ENCODE peak calls at places on chromosomes 2 and 18, in eight cellular contexts. S, M, N, G, O, U, Z and Q are unnamed samples.

GRCh38 chr2:202870431-202871160 is 970 bp downstream of the ICA1L start:
- DNase-seq in Z (peak; percentile 78), G (peak; percentile 73), S (peak; percentile 61), O (peak; percentile 64), N (peak; percentile 78), U (peak; percentile 83), M (peak; percentile 65), Q (peak; percentile 53)

GRCh38 chr18:10038268-10038667 is 124.5 kb downstream of the VAPA start:
- DNase-seq in G (peak; percentile 41), U (no peak), M (no peak), O (no peak), Z (no peak), N (peak; percentile 9), S (no peak), Q (no peak)

GRCh38 chr18:10142496-10143160 is 228.8 kb downstream of the VAPA start:
- DNase-seq in S (no peak), N (no peak), Z (no peak), O (peak; percentile 33), M (no peak), G (peak; percentile 72), U (no peak), Q (no peak)

GRCh38 chr18:5543854-5544389 is at the start of gene EPB41L3:
- DNase-seq in M (peak; percentile 61), O (no peak), G (peak; percentile 68), N (no peak), S (no peak), Z (peak; percentile 84), U (peak; percentile 84), Q (no peak)

GRCh38 chr2:18085593-18085992 is 207.1 kb downstream of the KCNS3 start:
- DNase-seq in N (no peak), O (no peak), Z (no peak), M (no peak), G (no peak), U (no peak), S (no peak), Q (no peak)

GRCh38 chr2:97736608-97737330 is 23.4 kb downstream of the ZAP70 start:
- DNase-seq in U (no peak), O (no peak), N (no peak), G (no peak), M (no peak), S (no peak), Z (peak; percentile 72), Q (no peak)

GRCh38 chr2:237195396-237196119 is 109.9 kb downstream of the COPS8 start:
- DNase-seq in U (peak; percentile 85), Z (no peak), N (no peak), O (no peak), S (peak; percentile 4), G (no peak), M (no peak), Q (no peak)

GRCh38 chr2:226431301-226431955 is 368.2 kb downstream of the IRS1 start:
- DNase-seq in N (no peak), U (no peak), S (no peak), G (no peak), O (no peak), Z (no peak), M (no peak), Q (no peak)

GRCh38 chr18:5543036-5543671 is 643 bp downstream of the EPB41L3 start:
- DNase-seq in S (no peak), N (no peak), O (no peak), G (no peak), U (peak; percentile 74), Z (peak; percentile 78), M (peak; percentile 69), Q (no peak)

GRCh38 chr2:81266106-81266505 is 961.6 kb upstream of the LRRTM1 start:
- DNase-seq in M (peak; percentile 45), S (no peak), O (no peak), G (no peak), Z (no peak), N (no peak), U (no peak), Q (no peak)
- TF ChIP-seq CTCF in M (peak; percentile 3), S (no peak), O (no peak), G (no peak), Z (no peak), N (no peak), U (no peak), Q (no peak)

GRCh38 chr18:27004056-27004829 is 138.7 kb upstream of the AQP4 start:
- DNase-seq in N (peak; percentile 25), S (no peak), M (no peak), O (peak; percentile 1), Z (no peak), U (no peak), G (no peak), Q (no peak)
- TF ChIP-seq CTCF in N (peak; percentile 38), S (peak; percentile 15), M (peak; percentile 41), O (peak; percentile 29), Z (no peak), U (peak; percentile 34), G (no peak), Q (no peak)

GRCh38 chr2:162795312-162795711 is 43.3 kb downstream of the KCNH7 start:
- DNase-seq in S (no peak), U (no peak), Z (no peak), O (no peak), M (no peak), G (no peak), N (peak; percentile 21), Q (no peak)
- TF ChIP-seq CTCF in S (no peak), U (no peak), Z (no peak), O (peak; percentile 33), M (no peak), G (no peak), N (peak; percentile 30), Q (no peak)

GRCh38 chr2:223901854-223902253 is 43.3 kb downstream of the WDFY1 start:
- DNase-seq in G (no peak), Z (no peak), S (no peak), O (no peak), N (no peak), M (no peak), U (no peak), Q (no peak)
- TF ChIP-seq CTCF in G (no peak), Z (no peak), S (no peak), O (no peak), N (no peak), M (no peak), U (no peak), Q (no peak)

GRCh38 chr2:240018071-240018750 is 6.9 kb downstream of the NDUFA10 start:
- DNase-seq in M (no peak), Z (no peak), U (no peak), O (no peak), G (no peak), N (no peak), S (no peak), Q (no peak)

GRCh38 chr2:240014327-240014726 is 10.8 kb downstream of the NDUFA10 start:
- DNase-seq in M (no peak), N (no peak), O (no peak), U (no peak), G (no peak), S (no peak), Z (no peak), Q (no peak)

GRCh38 chr2:240013343-240013742 is 11.8 kb downstream of the NDUFA10 start:
- DNase-seq in S (no peak), N (no peak), M (no peak), U (no peak), Z (no peak), O (no peak), G (no peak), Q (no peak)
- TF ChIP-seq CTCF in S (no peak), N (peak; percentile 11), M (peak; percentile 41), U (no peak), Z (peak; percentile 16), O (peak; percentile 38), G (no peak), Q (no peak)

DNA sequence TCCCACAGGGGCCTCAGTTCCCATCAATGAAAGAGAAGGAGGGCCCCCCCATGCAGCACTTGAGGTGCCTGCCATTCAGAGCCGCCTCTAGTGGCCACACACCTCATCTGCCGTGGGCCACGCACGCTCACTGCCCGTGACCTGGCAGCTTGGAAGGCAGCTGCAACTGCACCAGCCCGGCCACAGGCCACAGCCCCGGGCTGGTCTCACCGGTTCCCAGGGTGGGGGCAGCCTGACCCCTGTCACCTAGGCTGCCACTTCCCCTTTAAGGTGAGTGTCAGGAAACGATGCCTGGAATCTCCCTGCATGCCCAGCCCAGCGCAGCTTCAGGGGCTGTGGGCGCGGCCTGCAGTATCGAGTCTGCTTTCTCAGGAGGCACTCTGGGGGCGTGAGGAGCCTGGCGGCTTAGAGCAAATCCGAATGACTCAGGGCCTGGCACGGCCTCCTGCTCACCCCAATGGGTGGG is 2.6 kb downstream of the MAB21L4 start:
- DNase-seq in U (no peak), O (no peak), S (no peak), Z (peak; percentile 68), G (no peak), N (no peak), M (no peak), Q (no peak)
- TF ChIP-seq CTCF in U (no peak), O (no peak), S (no peak), Z (no peak), G (no peak), N (no peak), M (peak; percentile 7), Q (no peak)

GRCh38 chr2:136932700-136933099 is 167.4 kb downstream of the THSD7B start:
- DNase-seq in S (no peak), N (peak; percentile 34), G (no peak), Z (no peak), O (peak; percentile 45), U (no peak), M (peak; percentile 68), Q (no peak)
- TF ChIP-seq CTCF in S (no peak), N (peak; percentile 50), G (no peak), Z (peak; percentile 31), O (peak; percentile 75), U (no peak), M (peak; percentile 5), Q (no peak)

DNA sequence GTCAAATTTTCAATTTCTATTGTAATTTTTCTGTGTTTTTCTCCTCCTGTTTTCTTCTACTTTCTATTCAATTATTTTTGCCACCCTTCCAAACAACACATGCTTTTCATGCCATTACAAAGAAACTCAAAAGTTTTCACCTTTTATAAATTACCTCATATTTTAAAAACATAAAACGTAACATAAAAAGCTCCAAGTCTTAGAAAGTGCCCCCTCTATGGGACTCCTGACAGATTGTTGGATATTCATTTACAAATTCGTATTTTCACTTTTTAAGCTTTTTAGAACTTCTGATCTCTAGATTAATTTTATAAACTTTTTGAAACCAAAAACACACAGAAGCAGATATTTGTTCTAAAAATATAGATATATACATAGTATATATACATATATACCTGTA is 1.6 kb downstream of the COL5A2 start:
- DNase-seq in Z (no peak), N (no peak), S (no peak), M (no peak), U (no peak), G (no peak), O (no peak), Q (no peak)
- TF ChIP-seq CTCF in Z (no peak), N (no peak), S (peak; percentile 41), M (peak; percentile 48), U (no peak), G (peak; percentile 39), O (peak; percentile 47), Q (no peak)